ENCODE peak calls at places on chromosomes 11 and 22, in seven cellular contexts. D is endodermal cell, T is activated T-helper 1 cell treated with Interleukin-2 at 50 U/mL for 16 hours, X is NCI-H460, C is AG08395, F is ureter, H is NCI-H1092. J is an unnamed sample.
A peak's percentile ranks its signal among the peaks of the same experiment; 100 is the strongest.

GRCh38 chr11:3195251-3196160 is 23.1 kb downstream of the MRGPRG start:
- DNase-seq in D (peak; percentile 69), T (no peak), X (peak; percentile 6), C (no peak), F (no peak), H (no peak), J (peak; percentile 71)

GRCh38 chr11:72394456-72394855 is 39.9 kb downstream of the CLPB start:
- DNase-seq in D (no peak), T (no peak), X (no peak), C (no peak), F (no peak), H (no peak), J (no peak)

GRCh38 chr22:47164514-47165337 is 402.3 kb downstream of the TBC1D22A start:
- DNase-seq in D (peak; percentile 26), T (no peak), X (no peak), C (no peak), F (no peak), H (no peak), J (peak; percentile 24)

GRCh38 chr11:86988351-86988881 is 33.2 kb upstream of the FZD4 start:
- DNase-seq in D (no peak), T (no peak), X (no peak), C (no peak), F (no peak), H (no peak), J (no peak)

GRCh38 chr22:42642801-42643631 is 2.6 kb upstream of the ATP5MGL start:
- DNase-seq in D (no peak), T (no peak), X (no peak), C (no peak), F (no peak), H (no peak), J (no peak)

GRCh38 chr11:47083913-47084312 is 92.8 kb downstream of the ARFGAP2 start:
- DNase-seq in D (no peak), T (no peak), X (no peak), C (no peak), F (no peak), H (no peak), J (no peak)

GRCh38 chr11:33531743-33532181 is 168.9 kb downstream of the C11orf91 start:
- DNase-seq in D (no peak), T (no peak), X (no peak), C (peak; percentile 92), F (no peak), H (no peak), J (no peak)

GRCh38 chr22:47173535-47174021 is 411.1 kb downstream of the TBC1D22A start:
- DNase-seq in D (peak; percentile 31), T (no peak), X (no peak), C (no peak), F (no peak), H (no peak), J (no peak)

GRCh38 chr22:44906248-44906936 is 103.4 kb downstream of the PHF21B start:
- DNase-seq in D (peak; percentile 22), T (no peak), X (no peak), C (no peak), F (no peak), H (no peak), J (no peak)

GRCh38 chr11:132576706-132577105 is 955.6 kb downstream of the OPCML start:
- DNase-seq in D (peak; percentile 66), T (no peak), X (peak; percentile 79), C (peak; percentile 87), F (no peak), H (no peak), J (peak; percentile 88)

GRCh38 chr11:134119094-134119493 is 50.2 kb downstream of the JAM3 start:
- DNase-seq in D (no peak), T (no peak), X (no peak), C (no peak), F (no peak), H (no peak), J (no peak)

GRCh38 chr11:35798983-35799382 is 136.4 kb downstream of the TRIM44 start:
- DNase-seq in D (no peak), T (no peak), X (no peak), C (no peak), F (no peak), H (no peak), J (no peak)

GRCh38 chr22:28710889-28711285 is 30.7 kb downstream of the CHEK2 start:
- DNase-seq in D (no peak), T (no peak), X (peak; percentile 18), C (peak; percentile 6), F (no peak), H (no peak), J (no peak)

GRCh38 chr11:72751293-72752087 is 718 bp downstream of the ARAP1 start:
- DNase-seq in D (no peak), T (no peak), X (no peak), C (peak; percentile 32), F (no peak), H (no peak), J (peak; percentile 56)

GRCh38 chr11:73980001-73980960 is 2.4 kb downstream of the UCP2 start:
- DNase-seq in D (peak; percentile 41), T (peak; percentile 71), X (no peak), C (no peak), F (peak; percentile 84), H (peak; percentile 18), J (no peak)

GRCh38 chr11:17510507-17511206 is 33.6 kb downstream of the USH1C start:
- DNase-seq in D (no peak), T (no peak), X (no peak), C (no peak), F (no peak), H (no peak), J (no peak)

GRCh38 chr11:72443016-72443415 is 8.7 kb upstream of the CLPB start:
- DNase-seq in D (no peak), T (no peak), X (no peak), C (no peak), F (no peak), H (no peak), J (no peak)

GRCh38 chr11:105899776-105900175 is 122.3 kb downstream of the MSANTD4 start:
- DNase-seq in D (no peak), T (no peak), X (no peak), C (no peak), F (no peak), H (no peak), J (no peak)

J was measured in ELF-1.